ENCODE peak calls at places on chromosomes 16 and 17, in four cellular contexts. One of them, this sample, is unnamed.
A peak's percentile ranks its signal among the peaks of the same experiment; 100 is the strongest.

GRCh38 chr17:1000597-1001490 is 3.9 kb downstream of the TIMM22 start:
- DNase-seq in GM23338: no peak
- DNase-seq in fibroblast of lung: peak; percentile 83
- DNase-seq in adrenal gland: peak; percentile 44
- DNase-seq in this sample: no peak

GRCh38 chr17:9239260-9239820 is 218.0 kb downstream of the NTN1 start:
- DNase-seq in adrenal gland: no peak
- DNase-seq in GM23338: no peak
- DNase-seq in fibroblast of lung: no peak
- DNase-seq in this sample: peak; percentile 73

GRCh38 chr16:4293822-4294457 is 21.1 kb upstream of the TFAP4 start:
- DNase-seq in GM23338: peak; percentile 90
- DNase-seq in adrenal gland: peak; percentile 84
- DNase-seq in fibroblast of lung: peak; percentile 84
- DNase-seq in this sample: peak; percentile 92

GRCh38 chr16:85004587-85005205 is 6.6 kb downstream of the ZDHHC7 start:
- DNase-seq in GM23338: no peak
- DNase-seq in fibroblast of lung: peak; percentile 90
- DNase-seq in adrenal gland: no peak
- DNase-seq in this sample: peak; percentile 33

GRCh38 chr17:72336026-72336803 is 215.4 kb downstream of the SOX9 start:
- DNase-seq in fibroblast of lung: no peak
- DNase-seq in GM23338: peak; percentile 49
- DNase-seq in adrenal gland: no peak
- DNase-seq in this sample: peak; percentile 77

GRCh38 chr16:14005335-14005734 is 65.8 kb upstream of the MRTFB start:
- DNase-seq in fibroblast of lung: no peak
- DNase-seq in GM23338: no peak
- DNase-seq in adrenal gland: no peak
- DNase-seq in this sample: no peak

GRCh38 chr17:42682400-42683384 is at the start of gene CNTNAP1:
- DNase-seq in adrenal gland: peak; percentile 64
- DNase-seq in fibroblast of lung: peak; percentile 69
- DNase-seq in GM23338: peak; percentile 83
- DNase-seq in this sample: peak; percentile 93

GRCh38 chr17:9307313-9307998 is 268.2 kb downstream of the STX8 start:
- DNase-seq in fibroblast of lung: no peak
- DNase-seq in adrenal gland: no peak
- DNase-seq in GM23338: no peak
- DNase-seq in this sample: no peak

GRCh38 chr16:54135361-54136275 is 151.0 kb downstream of the IRX3 start:
- DNase-seq in fibroblast of lung: peak; percentile 9
- DNase-seq in adrenal gland: no peak
- DNase-seq in GM23338: no peak
- DNase-seq in this sample: no peak

GRCh38 chr17:72474740-72475477 is 354.1 kb downstream of the SOX9 start:
- DNase-seq in fibroblast of lung: no peak
- DNase-seq in adrenal gland: no peak
- DNase-seq in GM23338: peak; percentile 36
- DNase-seq in this sample: no peak

GRCh38 chr16:55543470-55543869 is 23.0 kb upstream of the CAPNS2 start:
- DNase-seq in adrenal gland: no peak
- DNase-seq in fibroblast of lung: peak; percentile 72
- DNase-seq in GM23338: peak; percentile 66
- DNase-seq in this sample: peak; percentile 4

DNA sequence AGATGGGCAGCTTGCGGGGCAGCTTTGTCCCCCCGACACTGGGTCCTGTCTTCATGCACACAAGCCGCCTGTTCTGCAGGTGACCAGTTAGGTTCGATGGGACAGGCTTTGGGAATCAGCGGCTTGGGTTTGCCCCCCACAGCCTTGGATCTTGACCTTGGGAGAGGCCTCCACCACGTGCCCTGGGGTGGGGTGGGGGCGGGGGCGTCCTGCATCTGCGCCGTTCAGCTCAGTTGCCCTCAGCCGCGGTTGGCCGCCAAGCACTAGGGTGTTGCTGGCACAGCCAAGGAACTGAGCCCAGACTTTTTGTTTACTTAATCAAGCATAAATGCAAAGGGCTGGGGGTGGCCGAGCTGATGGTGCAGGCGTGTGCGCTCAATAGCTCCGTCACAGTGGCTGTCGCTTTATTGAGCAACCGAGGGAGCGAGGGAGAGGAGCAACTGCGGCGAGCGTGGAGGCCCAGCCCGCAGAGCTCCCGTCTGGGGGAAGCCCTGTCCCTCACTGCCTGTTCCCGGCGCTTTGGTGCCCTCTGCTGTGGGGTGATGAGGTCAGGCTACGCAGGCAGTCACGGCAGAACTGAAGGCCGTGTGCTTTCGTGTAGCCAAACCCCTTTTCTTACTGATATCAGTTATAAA is 33.9 kb downstream of the JPH3 start:
- DNase-seq in fibroblast of lung: peak; percentile 83
- DNase-seq in adrenal gland: peak; percentile 91
- DNase-seq in GM23338: peak; percentile 92
- DNase-seq in this sample: peak; percentile 98
- H3K4me3 ChIP-seq in fibroblast of lung: peak overlapping the region; percentile 9
- H3K4me3 ChIP-seq in adrenal gland: peak overlapping the region; percentile 36
- H3K4me3 ChIP-seq in GM23338: no peak overlapping the region
- H3K4me3 ChIP-seq in this sample: no peak overlapping the region

GRCh38 chr17:35597604-35598003 is 10.5 kb downstream of the AP2B1 start:
- DNase-seq in adrenal gland: no peak
- DNase-seq in fibroblast of lung: no peak
- DNase-seq in GM23338: no peak
- DNase-seq in this sample: no peak
- H3K36me3 ChIP-seq in adrenal gland: no peaks in the 10 kb centered on the region
- H3K36me3 ChIP-seq in fibroblast of lung: peaks cover 8% of the 10 kb centered on the region
- H3K36me3 ChIP-seq in GM23338: peaks cover 32% of the 10 kb centered on the region
- H3K36me3 ChIP-seq in this sample: peaks cover 26% of the 10 kb centered on the region

GRCh38 chr17:79398441-79398840 is 212.4 kb downstream of the RBFOX3 start:
- DNase-seq in adrenal gland: no peak
- DNase-seq in GM23338: no peak
- DNase-seq in fibroblast of lung: no peak
- DNase-seq in this sample: no peak
- H3K27me3 ChIP-seq in adrenal gland: peaks cover 49% of the 10 kb centered on the region
- H3K27me3 ChIP-seq in GM23338: peaks cover 16% of the 10 kb centered on the region
- H3K27me3 ChIP-seq in fibroblast of lung: peaks cover 10% of the 10 kb centered on the region
- H3K27me3 ChIP-seq in this sample: peaks cover 15% of the 10 kb centered on the region

GRCh38 chr17:21076242-21076641 is 33.4 kb upstream of the USP22 start:
- DNase-seq in GM23338: no peak
- DNase-seq in fibroblast of lung: no peak
- DNase-seq in adrenal gland: no peak
- DNase-seq in this sample: no peak
- H3K4me3 ChIP-seq in GM23338: no peak overlapping the region
- H3K4me3 ChIP-seq in fibroblast of lung: no peak overlapping the region
- H3K4me3 ChIP-seq in adrenal gland: no peak overlapping the region
- H3K4me3 ChIP-seq in this sample: no peak overlapping the region

GRCh38 chr17:38903404-38903803 is 22.0 kb upstream of the LASP1NB start:
- DNase-seq in fibroblast of lung: no peak
- DNase-seq in GM23338: no peak
- DNase-seq in adrenal gland: no peak
- DNase-seq in this sample: no peak
- H3K36me3 ChIP-seq in fibroblast of lung: peaks cover 23% of the 10 kb centered on the region
- H3K36me3 ChIP-seq in GM23338: no peaks in the 10 kb centered on the region
- H3K36me3 ChIP-seq in adrenal gland: no peaks in the 10 kb centered on the region
- H3K36me3 ChIP-seq in this sample: peaks cover 17% of the 10 kb centered on the region

DNA sequence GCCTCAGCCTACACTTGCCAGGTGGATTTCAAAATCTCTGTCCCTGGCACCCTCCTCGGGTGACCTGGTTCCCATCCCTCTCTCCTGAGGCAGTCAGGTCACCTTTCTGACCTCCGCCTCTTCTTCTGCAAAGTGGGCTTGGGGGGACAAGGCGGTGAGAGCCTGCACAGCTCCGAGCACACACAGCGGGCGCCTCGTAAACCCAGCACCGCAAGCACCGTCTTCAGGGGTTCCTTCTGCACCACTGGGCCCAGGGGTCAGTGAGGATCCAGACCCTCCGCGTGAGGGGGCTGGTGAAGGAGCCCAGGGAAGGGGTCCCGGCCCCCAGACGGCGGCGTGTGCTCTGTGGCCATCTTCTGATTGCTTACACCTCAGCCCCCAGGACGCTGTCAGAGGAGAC is 2.9 kb downstream of the CBFA2T3 start:
- DNase-seq in fibroblast of lung: no peak
- DNase-seq in adrenal gland: no peak
- DNase-seq in GM23338: no peak
- DNase-seq in this sample: no peak
- H3K27me3 ChIP-seq in fibroblast of lung: peaks cover 3% of the 10 kb centered on the region
- H3K27me3 ChIP-seq in adrenal gland: peaks cover 12% of the 10 kb centered on the region
- H3K27me3 ChIP-seq in GM23338: no peaks in the 10 kb centered on the region
- H3K27me3 ChIP-seq in this sample: no peaks in the 10 kb centered on the region

GRCh38 chr17:61396586-61397085 is 3.0 kb upstream of the TBX2 start:
- DNase-seq in GM23338: no peak
- DNase-seq in adrenal gland: no peak
- DNase-seq in fibroblast of lung: peak; percentile 61
- DNase-seq in this sample: peak; percentile 75
- H3K4me3 ChIP-seq in GM23338: peak overlapping the region; percentile 47
- H3K4me3 ChIP-seq in adrenal gland: peak overlapping the region; percentile 63
- H3K4me3 ChIP-seq in fibroblast of lung: peak overlapping the region; percentile 62
- H3K4me3 ChIP-seq in this sample: peak overlapping the region; percentile 10

GRCh38 chr16:81655474-81656162 is 123.5 kb upstream of the PLCG2 start:
- DNase-seq in adrenal gland: no peak
- DNase-seq in GM23338: no peak
- DNase-seq in fibroblast of lung: no peak
- DNase-seq in this sample: no peak
- H3K36me3 ChIP-seq in adrenal gland: no peaks in the 10 kb centered on the region
- H3K36me3 ChIP-seq in GM23338: peaks cover 24% of the 10 kb centered on the region
- H3K36me3 ChIP-seq in fibroblast of lung: peaks cover 1% of the 10 kb centered on the region
- H3K36me3 ChIP-seq in this sample: peaks cover 2% of the 10 kb centered on the region

GRCh38 chr16:49332589-49333267 is 40.9 kb upstream of the C16orf78 start:
- DNase-seq in fibroblast of lung: no peak
- DNase-seq in adrenal gland: no peak
- DNase-seq in GM23338: no peak
- DNase-seq in this sample: no peak
- H3K27me3 ChIP-seq in fibroblast of lung: no peaks in the 10 kb centered on the region
- H3K27me3 ChIP-seq in adrenal gland: peaks cover 2% of the 10 kb centered on the region
- H3K27me3 ChIP-seq in GM23338: no peaks in the 10 kb centered on the region
- H3K27me3 ChIP-seq in this sample: no peaks in the 10 kb centered on the region

GRCh38 chr16:88479795-88480760 is 27.0 kb downstream of the ZFPM1 start:
- DNase-seq in fibroblast of lung: no peak
- DNase-seq in GM23338: no peak
- DNase-seq in adrenal gland: no peak
- DNase-seq in this sample: no peak

GRCh38 chr16:88478115-88478514 is 25.0 kb downstream of the ZFPM1 start:
- DNase-seq in GM23338: no peak
- DNase-seq in adrenal gland: no peak
- DNase-seq in fibroblast of lung: no peak
- DNase-seq in this sample: no peak

GRCh38 chr16:88477631-88478030 is 24.6 kb downstream of the ZFPM1 start:
- DNase-seq in GM23338: no peak
- DNase-seq in adrenal gland: no peak
- DNase-seq in fibroblast of lung: no peak
- DNase-seq in this sample: no peak

GRCh38 chr16:88476817-88477397 is 23.8 kb downstream of the ZFPM1 start:
- DNase-seq in fibroblast of lung: no peak
- DNase-seq in adrenal gland: no peak
- DNase-seq in GM23338: no peak
- DNase-seq in this sample: no peak

DNA sequence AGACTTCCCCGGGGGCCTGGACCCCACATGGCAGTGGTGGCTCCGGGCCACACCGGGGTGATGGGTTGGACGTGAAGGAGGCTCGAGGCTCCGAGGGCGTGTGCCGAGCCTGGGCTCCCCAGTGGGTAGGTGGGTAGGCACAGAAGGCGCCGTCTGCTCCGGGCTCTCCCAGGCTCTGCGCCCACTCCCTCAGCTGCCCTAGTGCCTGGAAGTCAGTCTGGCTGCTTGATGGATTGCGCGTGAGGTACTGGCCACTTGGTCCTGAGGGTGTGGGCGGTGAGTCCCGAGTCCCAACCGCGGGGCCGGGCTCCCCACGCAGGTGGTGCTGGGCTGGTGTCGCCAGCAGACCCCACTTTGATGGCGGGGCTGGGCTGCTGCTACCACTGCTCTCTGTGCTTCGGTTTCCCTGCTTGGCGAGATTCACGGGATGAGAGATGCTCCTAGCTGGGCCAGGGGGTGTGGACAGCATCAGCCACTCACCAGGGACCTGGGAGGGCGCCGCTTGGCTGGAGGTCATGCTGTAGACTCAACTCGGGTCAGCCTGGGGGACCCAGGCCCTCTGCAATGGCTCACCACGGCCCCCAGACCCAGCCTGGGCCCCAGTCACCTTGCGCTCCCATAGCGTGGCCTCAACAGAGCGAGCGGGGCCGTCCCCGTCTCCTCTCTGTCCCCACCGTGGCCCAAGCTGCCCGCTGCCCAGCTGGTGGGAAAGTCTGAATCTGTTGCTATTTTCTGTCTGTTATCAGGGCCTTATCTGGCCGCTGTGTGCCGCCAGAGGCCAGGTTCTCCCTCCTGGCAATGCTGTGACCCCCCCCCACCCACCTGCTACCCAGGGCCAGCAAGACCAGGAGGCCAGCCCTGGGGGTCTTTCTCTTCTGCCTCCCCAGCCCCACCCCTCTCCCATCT is 26.1 kb downstream of the ZFPM1 start:
- DNase-seq in adrenal gland: no peak
- DNase-seq in GM23338: no peak
- DNase-seq in fibroblast of lung: no peak
- DNase-seq in this sample: no peak
- H3K4me3 ChIP-seq in adrenal gland: no peak overlapping the region
- H3K4me3 ChIP-seq in GM23338: no peak overlapping the region
- H3K4me3 ChIP-seq in fibroblast of lung: no peak overlapping the region
- H3K4me3 ChIP-seq in this sample: no peak overlapping the region

This sample was measured in H7.